ENCODE peak calls at places on chromosomes 3 and 15, in six cellular contexts. One of them, this sample, is unnamed.

GRCh38 chr3:184154909-184155643 is at the start of gene DVL3:
- DNase-seq in pancreas: peak; percentile 72
- DNase-seq in heart left ventricle: peak; percentile 82
- DNase-seq in lower lobe of right lung: peak; percentile 86
- DNase-seq in mammary epithelial cell: peak; percentile 64
- DNase-seq in endothelial cell of umbilical vein: peak; percentile 40
- DNase-seq in this sample: peak; percentile 91

GRCh38 chr3:187262360-187262759 is 29.2 kb downstream of the MASP1 start:
- DNase-seq in pancreas: no peak
- DNase-seq in heart left ventricle: no peak
- DNase-seq in lower lobe of right lung: no peak
- DNase-seq in mammary epithelial cell: no peak
- DNase-seq in endothelial cell of umbilical vein: no peak
- DNase-seq in this sample: no peak

GRCh38 chr15:72426753-72427152 is 28.6 kb downstream of the TMEM202 start:
- DNase-seq in pancreas: no peak
- DNase-seq in heart left ventricle: no peak
- DNase-seq in lower lobe of right lung: no peak
- DNase-seq in mammary epithelial cell: no peak
- DNase-seq in endothelial cell of umbilical vein: no peak
- DNase-seq in this sample: no peak

GRCh38 chr3:102570551-102570950 is 135.7 kb downstream of the ZPLD1 start:
- DNase-seq in pancreas: no peak
- DNase-seq in heart left ventricle: no peak
- DNase-seq in lower lobe of right lung: no peak
- DNase-seq in mammary epithelial cell: no peak
- DNase-seq in endothelial cell of umbilical vein: no peak
- DNase-seq in this sample: no peak

GRCh38 chr3:64896173-64896925 is 208.5 kb upstream of the ADAMTS9 start:
- DNase-seq in pancreas: no peak
- DNase-seq in heart left ventricle: no peak
- DNase-seq in lower lobe of right lung: no peak
- DNase-seq in mammary epithelial cell: no peak
- DNase-seq in endothelial cell of umbilical vein: no peak
- DNase-seq in this sample: no peak

GRCh38 chr15:45640610-45641009 is 5.8 kb downstream of the SQOR start:
- DNase-seq in pancreas: no peak
- DNase-seq in heart left ventricle: no peak
- DNase-seq in lower lobe of right lung: no peak
- DNase-seq in mammary epithelial cell: peak; percentile 98
- DNase-seq in endothelial cell of umbilical vein: peak; percentile 95
- DNase-seq in this sample: no peak

GRCh38 chr15:52796742-52797515 is 6.8 kb upstream of the ONECUT1 start:
- DNase-seq in pancreas: no peak
- DNase-seq in heart left ventricle: no peak
- DNase-seq in lower lobe of right lung: no peak
- DNase-seq in mammary epithelial cell: no peak
- DNase-seq in endothelial cell of umbilical vein: no peak
- DNase-seq in this sample: no peak

GRCh38 chr3:87442460-87442859 is 166.1 kb upstream of the POU1F1 start:
- DNase-seq in pancreas: no peak
- DNase-seq in heart left ventricle: no peak
- DNase-seq in lower lobe of right lung: no peak
- DNase-seq in mammary epithelial cell: no peak
- DNase-seq in endothelial cell of umbilical vein: no peak
- DNase-seq in this sample: no peak

GRCh38 chr3:4981688-4982494 is 2.7 kb downstream of the BHLHE40 start:
- DNase-seq in pancreas: peak; percentile 54
- DNase-seq in heart left ventricle: no peak
- DNase-seq in lower lobe of right lung: no peak
- DNase-seq in mammary epithelial cell: peak; percentile 82
- DNase-seq in endothelial cell of umbilical vein: peak; percentile 72
- DNase-seq in this sample: no peak

GRCh38 chr3:187136936-187137335 is 2.4 kb downstream of the RPL39L start:
- DNase-seq in pancreas: no peak
- DNase-seq in heart left ventricle: no peak
- DNase-seq in lower lobe of right lung: no peak
- DNase-seq in mammary epithelial cell: peak; percentile 92
- DNase-seq in endothelial cell of umbilical vein: no peak
- DNase-seq in this sample: no peak

GRCh38 chr3:58474348-58474911 is 17.5 kb upstream of the KCTD6 start:
- DNase-seq in pancreas: no peak
- DNase-seq in heart left ventricle: no peak
- DNase-seq in lower lobe of right lung: no peak
- DNase-seq in mammary epithelial cell: no peak
- DNase-seq in endothelial cell of umbilical vein: no peak
- DNase-seq in this sample: no peak

GRCh38 chr3:52190294-52190841 is 7.6 kb upstream of the ALAS1 start:
- DNase-seq in pancreas: no peak
- DNase-seq in heart left ventricle: no peak
- DNase-seq in lower lobe of right lung: peak; percentile 65
- DNase-seq in mammary epithelial cell: no peak
- DNase-seq in endothelial cell of umbilical vein: no peak
- DNase-seq in this sample: peak; percentile 88

GRCh38 chr3:71581451-71581980 is 2.0 kb downstream of the FOXP1 start:
- DNase-seq in pancreas: peak; percentile 11
- DNase-seq in heart left ventricle: peak; percentile 46
- DNase-seq in lower lobe of right lung: peak; percentile 73
- DNase-seq in mammary epithelial cell: peak; percentile 57
- DNase-seq in endothelial cell of umbilical vein: peak; percentile 52
- DNase-seq in this sample: peak; percentile 70

GRCh38 chr3:32392530-32393302 is 1.1 kb downstream of the CMTM7 start:
- DNase-seq in pancreas: no peak
- DNase-seq in heart left ventricle: peak; percentile 46
- DNase-seq in lower lobe of right lung: peak; percentile 70
- DNase-seq in mammary epithelial cell: peak; percentile 65
- DNase-seq in endothelial cell of umbilical vein: peak; percentile 69
- DNase-seq in this sample: peak; percentile 79

GRCh38 chr3:121152573-121152972 is 244.6 kb downstream of the STXBP5L start:
- DNase-seq in pancreas: no peak
- DNase-seq in heart left ventricle: no peak
- DNase-seq in lower lobe of right lung: no peak
- DNase-seq in mammary epithelial cell: peak; percentile 4
- DNase-seq in endothelial cell of umbilical vein: peak; percentile 23
- DNase-seq in this sample: no peak

GRCh38 chr3:59469948-59470723 is 420.3 kb upstream of the CFAP20DC start:
- DNase-seq in pancreas: no peak
- DNase-seq in heart left ventricle: no peak
- DNase-seq in lower lobe of right lung: no peak
- DNase-seq in mammary epithelial cell: peak; percentile 81
- DNase-seq in endothelial cell of umbilical vein: no peak
- DNase-seq in this sample: no peak

GRCh38 chr15:74791007-74791406 is 9.1 kb downstream of the CSK start:
- DNase-seq in pancreas: no peak
- DNase-seq in heart left ventricle: no peak
- DNase-seq in lower lobe of right lung: no peak
- DNase-seq in mammary epithelial cell: no peak
- DNase-seq in endothelial cell of umbilical vein: no peak
- DNase-seq in this sample: no peak

GRCh38 chr15:74789171-74789627 is 7.3 kb downstream of the CSK start:
- DNase-seq in pancreas: no peak
- DNase-seq in heart left ventricle: no peak
- DNase-seq in lower lobe of right lung: no peak
- DNase-seq in mammary epithelial cell: no peak
- DNase-seq in endothelial cell of umbilical vein: no peak
- DNase-seq in this sample: no peak

GRCh38 chr15:74790080-74790916 is 8.4 kb downstream of the CSK start:
- DNase-seq in pancreas: no peak
- DNase-seq in heart left ventricle: peak; percentile 87
- DNase-seq in lower lobe of right lung: peak; percentile 77
- DNase-seq in mammary epithelial cell: no peak
- DNase-seq in endothelial cell of umbilical vein: no peak
- DNase-seq in this sample: peak; percentile 94

GRCh38 chr15:74788716-74789151 is 6.9 kb downstream of the CSK start:
- DNase-seq in pancreas: no peak
- DNase-seq in heart left ventricle: no peak
- DNase-seq in lower lobe of right lung: no peak
- DNase-seq in mammary epithelial cell: no peak
- DNase-seq in endothelial cell of umbilical vein: no peak
- DNase-seq in this sample: no peak

GRCh38 chr15:74789741-74790079 is 7.8 kb downstream of the CSK start:
- DNase-seq in pancreas: no peak
- DNase-seq in heart left ventricle: no peak
- DNase-seq in lower lobe of right lung: no peak
- DNase-seq in mammary epithelial cell: no peak
- DNase-seq in endothelial cell of umbilical vein: no peak
- DNase-seq in this sample: no peak
- H3K4me3 ChIP-seq in pancreas: peak overlapping the region; percentile 12
- H3K4me3 ChIP-seq in heart left ventricle: no peak overlapping the region
- H3K4me3 ChIP-seq in lower lobe of right lung: peak overlapping the region; percentile 44
- H3K4me3 ChIP-seq in mammary epithelial cell: no peak overlapping the region
- H3K4me3 ChIP-seq in endothelial cell of umbilical vein: no peak overlapping the region
- H3K4me3 ChIP-seq in this sample: no peak overlapping the region

GRCh38 chr3:192850501-192850981 is 67.1 kb downstream of the MB21D2 start:
- DNase-seq in pancreas: no peak
- DNase-seq in heart left ventricle: no peak
- DNase-seq in lower lobe of right lung: no peak
- DNase-seq in mammary epithelial cell: peak; percentile 93
- DNase-seq in endothelial cell of umbilical vein: peak; percentile 47
- DNase-seq in this sample: no peak
- H3K4me1 ChIP-seq in pancreas: peaks cover 14% of the 10 kb centered on the region
- H3K4me1 ChIP-seq in heart left ventricle: peaks cover 10% of the 10 kb centered on the region
- H3K4me1 ChIP-seq in lower lobe of right lung: peaks cover 22% of the 10 kb centered on the region
- H3K4me1 ChIP-seq in mammary epithelial cell: peaks cover 27% of the 10 kb centered on the region
- H3K4me1 ChIP-seq in endothelial cell of umbilical vein: peaks cover 33% of the 10 kb centered on the region
- H3K4me1 ChIP-seq in this sample: no peaks in the 10 kb centered on the region

GRCh38 chr3:185915642-185916041 is 22.2 kb downstream of the TRA2B start:
- DNase-seq in pancreas: no peak
- DNase-seq in heart left ventricle: no peak
- DNase-seq in lower lobe of right lung: no peak
- DNase-seq in mammary epithelial cell: no peak
- DNase-seq in endothelial cell of umbilical vein: no peak
- DNase-seq in this sample: no peak

GRCh38 chr3:185914911-185915629 is 22.7 kb downstream of the TRA2B start:
- DNase-seq in pancreas: no peak
- DNase-seq in heart left ventricle: no peak
- DNase-seq in lower lobe of right lung: no peak
- DNase-seq in mammary epithelial cell: no peak
- DNase-seq in endothelial cell of umbilical vein: no peak
- DNase-seq in this sample: no peak

GRCh38 chr3:185912929-185913901 is 24.6 kb downstream of the TRA2B start:
- DNase-seq in pancreas: no peak
- DNase-seq in heart left ventricle: no peak
- DNase-seq in lower lobe of right lung: no peak
- DNase-seq in mammary epithelial cell: no peak
- DNase-seq in endothelial cell of umbilical vein: no peak
- DNase-seq in this sample: no peak

GRCh38 chr3:185916042-185916833 is 21.6 kb downstream of the TRA2B start:
- DNase-seq in pancreas: no peak
- DNase-seq in heart left ventricle: no peak
- DNase-seq in lower lobe of right lung: no peak
- DNase-seq in mammary epithelial cell: no peak
- DNase-seq in endothelial cell of umbilical vein: no peak
- DNase-seq in this sample: no peak

DNA sequence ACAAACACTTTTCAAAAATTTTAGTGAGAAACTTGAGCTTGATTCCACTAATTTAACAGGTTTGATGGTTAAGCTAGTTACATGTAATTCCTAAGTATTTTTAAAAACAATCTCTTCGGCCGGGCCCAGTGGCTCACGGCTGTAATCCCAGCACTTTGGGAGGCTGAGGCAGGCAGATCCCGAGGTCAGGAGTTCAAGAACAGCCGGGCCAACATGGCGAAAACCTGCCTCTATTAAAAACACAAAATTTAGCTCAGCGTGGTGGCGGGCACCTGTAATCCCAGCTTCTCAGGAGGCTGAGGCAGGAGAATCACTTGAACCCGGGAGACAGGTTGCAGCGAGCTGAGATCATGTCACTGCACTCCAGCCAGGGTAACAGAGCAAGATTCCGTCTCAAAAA is 25.3 kb downstream of the TRA2B start:
- DNase-seq in pancreas: no peak
- DNase-seq in heart left ventricle: no peak
- DNase-seq in lower lobe of right lung: no peak
- DNase-seq in mammary epithelial cell: no peak
- DNase-seq in endothelial cell of umbilical vein: no peak
- DNase-seq in this sample: no peak
- H3K27ac ChIP-seq in pancreas: no peak overlapping the region
- H3K27ac ChIP-seq in heart left ventricle: no peak overlapping the region
- H3K27ac ChIP-seq in lower lobe of right lung: no peak overlapping the region
- H3K27ac ChIP-seq in mammary epithelial cell: no peak overlapping the region
- H3K27ac ChIP-seq in endothelial cell of umbilical vein: no peak overlapping the region
- H3K27ac ChIP-seq in this sample: no peak overlapping the region

DNA sequence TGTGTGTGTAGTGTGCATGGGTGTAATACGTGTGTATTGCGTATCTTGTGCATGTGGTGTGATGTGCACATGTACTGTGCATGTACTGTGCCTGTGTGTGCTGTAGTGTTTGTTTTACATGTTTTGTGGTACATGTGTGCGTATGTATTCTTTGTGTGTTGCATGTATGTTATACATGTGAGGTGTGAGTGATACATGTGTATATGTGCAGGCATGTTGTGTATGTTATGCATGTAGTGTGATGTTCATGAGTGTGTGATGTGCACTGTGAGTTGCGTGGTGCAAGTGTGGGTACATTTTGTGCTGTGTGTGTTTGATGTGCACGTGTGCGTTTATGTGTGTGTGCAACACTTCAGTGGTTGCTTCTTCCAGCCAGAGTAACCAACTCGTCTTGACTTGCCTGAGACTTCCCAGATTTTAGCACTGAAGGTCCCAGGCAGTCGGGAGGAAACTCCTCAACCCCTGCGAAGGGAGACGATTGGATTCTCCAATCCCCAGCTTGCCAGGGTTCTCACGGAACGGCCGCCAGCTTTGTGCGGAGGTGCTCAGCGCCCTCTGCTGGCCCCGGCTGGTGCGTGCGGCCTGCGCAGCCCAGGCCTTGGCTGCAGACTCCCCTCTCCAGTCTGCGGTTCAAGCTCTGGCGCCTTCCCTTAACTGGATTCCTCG is 3.6 kb downstream of the GALNT15 start:
- DNase-seq in pancreas: peak; percentile 48
- DNase-seq in heart left ventricle: peak; percentile 83
- DNase-seq in lower lobe of right lung: peak; percentile 83
- DNase-seq in mammary epithelial cell: peak; percentile 62
- DNase-seq in endothelial cell of umbilical vein: peak; percentile 74
- DNase-seq in this sample: peak; percentile 94
- H3K4me3 ChIP-seq in pancreas: no peak overlapping the region
- H3K4me3 ChIP-seq in heart left ventricle: peak overlapping the region; percentile 15
- H3K4me3 ChIP-seq in lower lobe of right lung: peak overlapping the region; percentile 42
- H3K4me3 ChIP-seq in mammary epithelial cell: no peak overlapping the region
- H3K4me3 ChIP-seq in endothelial cell of umbilical vein: no peak overlapping the region
- H3K4me3 ChIP-seq in this sample: no peak overlapping the region

This sample was measured in aorta.